ENCODE peak calls at places on chromosomes 2 and 18, in four cellular contexts. One of them, this sample, is unnamed. For H3K4me1, the result is how much of the 10 kb centered on the place peaks cover.

GRCh38 chr18:23504720-23505119 is 1.4 kb downstream of the RMC1 start:
- DNase-seq in HepG2: no peak
- DNase-seq in SK-N-SH: no peak
- DNase-seq in K562: no peak
- DNase-seq in this sample: no peak

GRCh38 chr2:126317797-126318431 is 338.0 kb upstream of the GYPC start:
- DNase-seq in HepG2: no peak
- DNase-seq in SK-N-SH: no peak
- DNase-seq in K562: no peak
- DNase-seq in this sample: no peak

GRCh38 chr2:132632000-132632649 is 37.9 kb downstream of the LYPD1 start:
- DNase-seq in HepG2: peak
- DNase-seq in SK-N-SH: no peak
- DNase-seq in K562: no peak
- DNase-seq in this sample: no peak

GRCh38 chr2:240213476-240214391 is 73.3 kb upstream of the OTOS start:
- DNase-seq in K562: no peak
- DNase-seq in SK-N-SH: peak
- DNase-seq in HepG2: no peak
- DNase-seq in this sample: no peak

GRCh38 chr2:42082026-42082425 is 34.2 kb downstream of the PKDCC start:
- DNase-seq in HepG2: no peak
- DNase-seq in K562: no peak
- DNase-seq in SK-N-SH: no peak
- DNase-seq in this sample: no peak

GRCh38 chr2:37604716-37605115 is 66.7 kb downstream of the CDC42EP3 start:
- DNase-seq in HepG2: no peak
- DNase-seq in K562: no peak
- DNase-seq in SK-N-SH: no peak
- DNase-seq in this sample: no peak

GRCh38 chr18:32868424-32868823 is 95.6 kb upstream of the KLHL14 start:
- DNase-seq in SK-N-SH: no peak
- DNase-seq in K562: no peak
- DNase-seq in HepG2: no peak
- DNase-seq in this sample: no peak

GRCh38 chr2:35454966-35455638 is 900.5 kb upstream of the CRIM1 start:
- DNase-seq in HepG2: no peak
- DNase-seq in SK-N-SH: peak
- DNase-seq in K562: no peak
- DNase-seq in this sample: peak

GRCh38 chr2:175605599-175605988 is 396.5 kb downstream of the LNPK start:
- DNase-seq in K562: no peak
- DNase-seq in HepG2: peak
- DNase-seq in SK-N-SH: no peak
- DNase-seq in this sample: no peak

GRCh38 chr2:238821391-238821790 is 26.5 kb upstream of the TWIST2 start:
- DNase-seq in K562: no peak
- DNase-seq in SK-N-SH: no peak
- DNase-seq in HepG2: no peak
- DNase-seq in this sample: no peak

GRCh38 chr2:26718949-26719686 is 26.6 kb downstream of the KCNK3 start:
- DNase-seq in HepG2: no peak
- DNase-seq in K562: no peak
- DNase-seq in SK-N-SH: no peak
- DNase-seq in this sample: no peak

GRCh38 chr18:5452943-5453342 is 90.9 kb downstream of the EPB41L3 start:
- DNase-seq in SK-N-SH: no peak
- DNase-seq in K562: no peak
- DNase-seq in HepG2: no peak
- DNase-seq in this sample: no peak

GRCh38 chr2:123162400-123163016 is 862.6 kb upstream of the CNTNAP5 start:
- DNase-seq in SK-N-SH: no peak
- DNase-seq in K562: no peak
- DNase-seq in HepG2: no peak
- DNase-seq in this sample: no peak

GRCh38 chr2:120810639-120811038 is 75.0 kb downstream of the GLI2 start:
- DNase-seq in K562: no peak
- DNase-seq in HepG2: no peak
- DNase-seq in SK-N-SH: no peak
- DNase-seq in this sample: no peak

GRCh38 chr18:45749918-45750689 is 26.1 kb downstream of the SLC14A1 start:
- DNase-seq in HepG2: no peak
- DNase-seq in K562: no peak
- DNase-seq in SK-N-SH: no peak
- DNase-seq in this sample: no peak

GRCh38 chr2:173749315-173749714 is 215.9 kb downstream of the SP3 start:
- DNase-seq in SK-N-SH: no peak
- DNase-seq in K562: no peak
- DNase-seq in HepG2: peak
- DNase-seq in this sample: peak

GRCh38 chr2:6822394-6822793 is 43.3 kb downstream of the CMPK2 start:
- DNase-seq in K562: no peak
- DNase-seq in HepG2: no peak
- DNase-seq in SK-N-SH: no peak
- DNase-seq in this sample: no peak

GRCh38 chr2:210190345-210190744 is 19.1 kb upstream of the KANSL1L start:
- DNase-seq in SK-N-SH: no peak
- DNase-seq in HepG2: no peak
- DNase-seq in K562: no peak
- DNase-seq in this sample: no peak
- TF ChIP-seq YY1 in SK-N-SH: no peak
- TF ChIP-seq YY1 in HepG2: no peak
- TF ChIP-seq YY1 in K562: no peak
- TF ChIP-seq YY1 in this sample: no peak

DNA sequence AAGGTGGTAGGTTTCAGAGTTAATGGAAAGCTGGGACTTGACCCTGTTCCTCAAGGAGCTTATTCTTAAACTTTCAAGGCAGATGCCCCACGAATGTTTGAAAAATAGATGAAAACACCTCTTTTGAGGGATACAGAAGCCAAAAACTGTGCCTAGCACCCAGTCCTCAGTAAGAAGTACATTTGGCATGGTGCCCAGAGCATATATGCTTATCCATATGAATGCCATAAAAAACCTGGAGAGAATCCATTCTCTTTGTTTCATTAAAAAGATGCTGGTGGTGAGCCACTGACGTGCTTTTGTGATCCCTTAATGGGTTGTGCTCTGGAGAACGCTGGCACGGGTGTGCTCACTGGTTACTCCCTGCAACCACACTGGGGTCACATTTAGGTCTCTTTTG is 69.0 kb downstream of the IL1R2 start:
- DNase-seq in HepG2: no peak
- DNase-seq in SK-N-SH: no peak
- DNase-seq in K562: no peak
- DNase-seq in this sample: no peak
- H3K4me1 ChIP-seq in HepG2: half or more
- H3K4me1 ChIP-seq in SK-N-SH: under half
- H3K4me1 ChIP-seq in K562: under half
- H3K4me1 ChIP-seq in this sample: under half

GRCh38 chr2:40036241-40036640 is 257.2 kb upstream of the THUMPD2 start:
- DNase-seq in K562: no peak
- DNase-seq in HepG2: no peak
- DNase-seq in SK-N-SH: no peak
- DNase-seq in this sample: no peak

GRCh38 chr2:40034198-40034597 is 255.1 kb upstream of the THUMPD2 start:
- DNase-seq in SK-N-SH: no peak
- DNase-seq in HepG2: no peak
- DNase-seq in K562: no peak
- DNase-seq in this sample: no peak

GRCh38 chr2:40034801-40035200 is 255.7 kb upstream of the THUMPD2 start:
- DNase-seq in SK-N-SH: no peak
- DNase-seq in HepG2: no peak
- DNase-seq in K562: no peak
- DNase-seq in this sample: no peak

GRCh38 chr2:40032650-40033319 is 253.7 kb upstream of the THUMPD2 start:
- DNase-seq in HepG2: no peak
- DNase-seq in K562: no peak
- DNase-seq in SK-N-SH: no peak
- DNase-seq in this sample: no peak

DNA sequence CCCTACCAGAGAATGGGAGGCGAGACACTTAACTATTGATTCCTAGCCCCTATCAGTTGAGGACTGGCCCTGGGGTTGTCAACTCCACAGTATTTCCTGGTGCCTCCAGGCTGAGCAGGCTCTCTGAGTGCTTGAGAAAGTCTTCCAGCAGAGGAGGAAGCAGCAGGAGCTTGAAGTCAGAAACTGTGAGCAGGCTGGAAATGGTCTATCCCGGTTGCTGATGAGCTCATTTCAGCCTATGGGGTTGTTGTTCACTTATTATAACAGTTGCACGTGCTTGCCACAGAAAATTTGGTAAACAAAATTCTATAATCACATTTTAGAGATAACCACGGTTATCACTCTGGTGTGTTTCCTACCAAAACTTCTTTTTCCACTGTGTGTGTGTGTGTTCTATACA is 254.7 kb upstream of the THUMPD2 start:
- DNase-seq in K562: no peak
- DNase-seq in HepG2: no peak
- DNase-seq in SK-N-SH: no peak
- DNase-seq in this sample: no peak
- TF ChIP-seq ELF1 in K562: no peak
- TF ChIP-seq ELF1 in HepG2: no peak
- TF ChIP-seq ELF1 in SK-N-SH: no peak
- TF ChIP-seq ELF1 in this sample: no peak

GRCh38 chr2:109209941-109210340 is 80.9 kb downstream of the SH3RF3 start:
- DNase-seq in HepG2: no peak
- DNase-seq in SK-N-SH: no peak
- DNase-seq in K562: no peak
- DNase-seq in this sample: no peak
- TF ChIP-seq YY1 in HepG2: no peak
- TF ChIP-seq YY1 in SK-N-SH: no peak
- TF ChIP-seq YY1 in K562: no peak
- TF ChIP-seq YY1 in this sample: no peak

DNA sequence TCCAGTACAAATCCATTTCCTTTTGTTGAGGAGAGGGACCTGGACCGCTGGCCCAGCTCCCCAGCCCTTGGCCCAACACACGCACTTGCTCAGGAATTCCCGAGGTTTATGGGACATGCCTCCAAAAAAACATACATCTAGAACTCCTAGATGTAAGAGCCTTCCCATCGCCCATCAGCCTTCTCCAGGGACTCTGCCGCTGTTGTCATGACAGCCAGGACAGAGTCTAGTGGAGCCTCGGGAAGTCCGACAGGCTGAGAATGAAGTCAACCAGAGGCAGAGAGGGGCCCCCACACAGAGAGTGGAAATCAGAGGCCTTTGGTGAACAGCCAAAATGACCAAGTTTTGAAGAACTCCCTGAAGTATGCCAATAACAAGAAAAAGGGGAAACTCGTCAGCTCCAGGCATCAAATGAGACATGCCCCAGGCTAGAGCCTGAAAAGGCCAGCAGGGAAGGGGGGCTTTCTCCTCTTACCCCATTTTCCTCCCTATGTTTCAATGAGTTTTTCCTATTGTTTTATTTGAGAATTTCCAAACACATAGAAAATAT is 43.2 kb upstream of the CAB39 start:
- DNase-seq in SK-N-SH: no peak
- DNase-seq in HepG2: no peak
- DNase-seq in K562: no peak
- DNase-seq in this sample: no peak
- H3K4me1 ChIP-seq in SK-N-SH: under half
- H3K4me1 ChIP-seq in HepG2: under half
- H3K4me1 ChIP-seq in K562: under half
- H3K4me1 ChIP-seq in this sample: under half

GRCh38 chr2:206211657-206212255 is 52.1 kb downstream of the EEF1B2 start:
- DNase-seq in HepG2: no peak
- DNase-seq in K562: no peak
- DNase-seq in SK-N-SH: no peak
- DNase-seq in this sample: no peak
- TF ChIP-seq ELF1 in HepG2: no peak
- TF ChIP-seq ELF1 in K562: no peak
- TF ChIP-seq ELF1 in SK-N-SH: no peak
- TF ChIP-seq ELF1 in this sample: no peak

GRCh38 chr2:207042155-207042554 is 102.8 kb downstream of the CPO start:
- DNase-seq in K562: no peak
- DNase-seq in SK-N-SH: no peak
- DNase-seq in HepG2: no peak
- DNase-seq in this sample: no peak
- TF ChIP-seq YY1 in K562: no peak
- TF ChIP-seq YY1 in SK-N-SH: no peak
- TF ChIP-seq YY1 in HepG2: no peak
- TF ChIP-seq YY1 in this sample: no peak

GRCh38 chr2:203155406-203155805 is 83.4 kb upstream of the CYP20A1 start:
- DNase-seq in HepG2: no peak
- DNase-seq in K562: no peak
- DNase-seq in SK-N-SH: no peak
- DNase-seq in this sample: peak
- H3K4me1 ChIP-seq in HepG2: under half
- H3K4me1 ChIP-seq in K562: under half
- H3K4me1 ChIP-seq in SK-N-SH: under half
- H3K4me1 ChIP-seq in this sample: under half

GRCh38 chr2:24906466-24906865 is 13.6 kb downstream of the ADCY3 start:
- DNase-seq in K562: no peak
- DNase-seq in HepG2: no peak
- DNase-seq in SK-N-SH: no peak
- DNase-seq in this sample: no peak
- TF ChIP-seq ELF1 in K562: no peak
- TF ChIP-seq ELF1 in HepG2: no peak
- TF ChIP-seq ELF1 in SK-N-SH: no peak
- TF ChIP-seq ELF1 in this sample: no peak

GRCh38 chr2:227906991-227907390 is 35.6 kb downstream of the DAW1 start:
- DNase-seq in HepG2: no peak
- DNase-seq in K562: no peak
- DNase-seq in SK-N-SH: no peak
- DNase-seq in this sample: no peak
- TF ChIP-seq YY1 in HepG2: no peak
- TF ChIP-seq YY1 in K562: no peak
- TF ChIP-seq YY1 in SK-N-SH: no peak
- TF ChIP-seq YY1 in this sample: no peak